ENCODE peak calls at places on chromosomes 13 and 19, in five cellular contexts. J is EL, T is HEK293T, P is omental fat pad, Q is left colon. N is an unnamed sample.
A peak's percentile ranks its signal among the peaks of the same experiment; 100 is the strongest.

GRCh38 chr19:46975918-46976782 is 43.5 kb upstream of the NPAS1 start:
- DNase-seq in J (peak; percentile 95), T (peak; percentile 38), P (peak; percentile 41), Q (peak; percentile 66), N (peak; percentile 98)

GRCh38 chr19:30430206-30430734 is 58.1 kb downstream of the ZNF536 start:
- DNase-seq in J (no peak), T (no peak), P (no peak), Q (no peak), N (no peak)

GRCh38 chr13:58300224-58300623 is 668.7 kb downstream of the PCDH17 start:
- DNase-seq in J (no peak), T (no peak), P (no peak), Q (no peak), N (no peak)

GRCh38 chr13:102903659-102904407 is 58.0 kb downstream of the ERCC5 start:
- DNase-seq in J (peak; percentile 6), T (peak; percentile 6), P (no peak), Q (no peak), N (peak; percentile 45)

GRCh38 chr19:10823690-10824089 is 12.3 kb downstream of the TMED1 start:
- DNase-seq in J (no peak), T (no peak), P (no peak), Q (no peak), N (no peak)

GRCh38 chr13:102978168-102978567 is 88.0 kb downstream of the SLC10A2 start:
- DNase-seq in J (peak; percentile 7), T (no peak), P (no peak), Q (no peak), N (peak; percentile 47)

GRCh38 chr13:34502621-34503020 is 439.4 kb upstream of the NBEA start:
- DNase-seq in J (no peak), T (no peak), P (no peak), Q (no peak), N (no peak)

GRCh38 chr13:25725104-25725503 is 326.7 kb downstream of the SHISA2 start:
- DNase-seq in J (no peak), T (no peak), P (no peak), Q (no peak), N (no peak)

GRCh38 chr13:37386276-37386675 is 212.3 kb downstream of the POSTN start:
- DNase-seq in J (peak; percentile 59), T (no peak), P (no peak), Q (no peak), N (peak; percentile 56)

GRCh38 chr19:1173160-1173844 is 766 bp downstream of the SBNO2 start:
- DNase-seq in J (no peak), T (no peak), P (no peak), Q (peak; percentile 55), N (peak; percentile 55)

GRCh38 chr19:29663861-29664752 is 1.2 kb upstream of the PLEKHF1 start:
- DNase-seq in J (peak; percentile 48), T (no peak), P (no peak), Q (peak; percentile 11), N (peak; percentile 69)

GRCh38 chr19:53915000-53915399 is 5.9 kb downstream of the CACNG7 start:
- DNase-seq in J (no peak), T (peak; percentile 64), P (no peak), Q (no peak), N (no peak)

GRCh38 chr19:43872547-43873336 is 45.6 kb downstream of the ZNF283 start:
- DNase-seq in J (peak; percentile 21), T (no peak), P (no peak), Q (no peak), N (no peak)

GRCh38 chr19:12543855-12544254 is 7.4 kb downstream of the ZNF564 start:
- DNase-seq in J (no peak), T (no peak), P (no peak), Q (no peak), N (peak; percentile 57)

GRCh38 chr19:39138221-39139211 is 12.9 kb downstream of the PAK4 start:
- DNase-seq in J (no peak), T (no peak), P (no peak), Q (no peak), N (no peak)

GRCh38 chr19:17045907-17046502 is 19.4 kb upstream of the CPAMD8 start:
- DNase-seq in J (no peak), T (no peak), P (no peak), Q (no peak), N (no peak)

GRCh38 chr19:17555929-17556813 is 722 bp downstream of the COLGALT1 start:
- DNase-seq in J (peak; percentile 75), T (no peak), P (no peak), Q (peak; percentile 80), N (peak; percentile 78)

GRCh38 chr19:21940684-21941083 is 70.1 kb downstream of the ZNF208 start:
- DNase-seq in J (no peak), T (no peak), P (no peak), Q (no peak), N (no peak)

GRCh38 chr13:33228645-33229445 is 56.7 kb downstream of the STARD13 start:
- DNase-seq in J (peak; percentile 88), T (peak; percentile 49), P (no peak), Q (no peak), N (peak; percentile 73)

GRCh38 chr19:49983645-49984229 is 22.8 kb upstream of the SIGLEC11 start:
- DNase-seq in J (peak; percentile 44), T (peak; percentile 72), P (peak; percentile 75), Q (peak; percentile 82), N (peak; percentile 55)

GRCh38 chr13:44158741-44159632 is 214.6 kb upstream of the SERP2 start:
- DNase-seq in J (no peak), T (no peak), P (no peak), Q (no peak), N (no peak)

N was measured in GM23248.